ENCODE peak calls at places on chromosomes 7 and 10, in ten cellular contexts. D is heart left ventricle, I is left lung, T is Panc1, U is stomach, Q is tibial nerve, F is PC-9, H is HCT116, N is astrocyte, L is body of pancreas. Y is an unnamed sample.

GRCh38 chr10:7401782-7402181 is 9.1 kb downstream of the SFMBT2 start:
- DNase-seq in Q (no peak), F (no peak), I (no peak), T (no peak), U (no peak), L (no peak), H (no peak), D (no peak), N (no peak), Y (no peak)

GRCh38 chr10:62960416-62960815 is 144.2 kb upstream of the EGR2 start:
- DNase-seq in I (no peak), N (peak), F (no peak), Q (no peak), D (no peak), U (no peak), L (no peak), H (no peak), T (no peak), Y (no peak)

GRCh38 chr7:119903090-119903489 is 369.9 kb upstream of the KCND2 start:
- DNase-seq in L (no peak), U (no peak), F (no peak), D (no peak), Q (no peak), N (no peak), T (no peak), H (no peak), I (no peak), Y (no peak)

GRCh38 chr7:92598310-92598981 is 8.3 kb upstream of the FAM133B start:
- DNase-seq in T (no peak), I (no peak), D (no peak), H (no peak), N (no peak), L (no peak), U (no peak), F (no peak), Q (no peak), Y (no peak)

GRCh38 chr7:82957521-82957920 is 205.2 kb downstream of the PCLO start:
- DNase-seq in H (no peak), I (no peak), L (no peak), Q (no peak), D (no peak), N (no peak), U (no peak), T (no peak), F (peak), Y (no peak)

GRCh38 chr10:36899652-36900051 is 225.7 kb upstream of the ANKRD30A start:
- DNase-seq in U (no peak), D (no peak), N (no peak), Q (no peak), F (no peak), I (no peak), H (no peak), T (no peak), L (no peak), Y (no peak)

GRCh38 chr10:516766-517165 is 172.7 kb downstream of the DIP2C start:
- DNase-seq in Q (no peak), H (no peak), N (no peak), L (no peak), F (no peak), D (no peak), T (no peak), U (no peak), I (no peak), Y (no peak)

GRCh38 chr7:158018061-158018796 is 569.4 kb downstream of the PTPRN2 start:
- DNase-seq in U (peak), T (no peak), I (no peak), F (no peak), D (no peak), H (no peak), Q (no peak), L (no peak), N (no peak), Y (no peak)

GRCh38 chr7:83162402-83163256 is at the start of gene PCLO:
- DNase-seq in U (peak), F (peak), I (peak), Q (no peak), D (peak), H (peak), L (peak), N (peak), T (peak), Y (peak)

GRCh38 chr10:113403900-113404299 is 149.0 kb upstream of the HABP2 start:
- DNase-seq in F (no peak), D (no peak), H (no peak), U (no peak), L (no peak), Q (no peak), T (no peak), I (no peak), N (no peak), Y (no peak)

GRCh38 chr10:133509700-133510099 is 17.5 kb upstream of the CYP2E1 start:
- DNase-seq in I (no peak), N (no peak), H (no peak), Q (no peak), D (no peak), L (no peak), U (no peak), F (no peak), T (no peak), Y (no peak)

GRCh38 chr10:60048146-60048545 is 141.8 kb upstream of the CCDC6 start:
- DNase-seq in N (peak), L (peak), H (peak), Q (no peak), T (no peak), I (no peak), U (peak), D (no peak), F (peak), Y (no peak)

GRCh38 chr7:28528899-28529298 is 116.6 kb downstream of the CREB5 start:
- DNase-seq in N (no peak), H (no peak), Q (no peak), L (peak), T (no peak), F (no peak), U (no peak), D (peak), I (no peak), Y (no peak)

GRCh38 chr10:95697429-95697828 is 3.7 kb upstream of the TCTN3 start:
- DNase-seq in U (no peak), Q (peak), L (peak), D (no peak), I (no peak), H (no peak), T (no peak), F (no peak), N (no peak), Y (no peak)

GRCh38 chr7:5525271-5526189 is 101.9 kb upstream of the TNRC18 start:
- DNase-seq in H (peak), I (no peak), U (peak), T (peak), Q (no peak), D (no peak), F (peak), L (no peak), N (no peak), Y (no peak)

GRCh38 chr7:20539201-20539600 is 76.3 kb upstream of the ABCB5 start:
- DNase-seq in F (no peak), L (no peak), N (no peak), I (no peak), T (no peak), U (no peak), H (peak), Q (no peak), D (no peak), Y (no peak)

GRCh38 chr10:86203162-86203905 is 163.3 kb downstream of the GRID1 start:
- DNase-seq in D (no peak), H (no peak), F (no peak), I (no peak), N (no peak), Q (no peak), U (no peak), T (no peak), L (no peak), Y (no peak)

GRCh38 chr10:12590682-12591642 is 241.6 kb downstream of the CAMK1D start:
- DNase-seq in N (no peak), U (no peak), F (no peak), Q (no peak), I (no peak), H (no peak), L (no peak), T (no peak), D (no peak), Y (no peak)

GRCh38 chr10:79140083-79140793 is 71.5 kb downstream of the ZMIZ1 start:
- DNase-seq in U (no peak), L (no peak), D (no peak), N (peak), H (no peak), Q (no peak), T (no peak), F (no peak), I (no peak), Y (no peak)

GRCh38 chr7:55272328-55272727 is 92.8 kb upstream of the LANCL2 start:
- DNase-seq in U (no peak), F (no peak), D (no peak), I (no peak), T (no peak), Q (no peak), L (no peak), N (no peak), H (no peak), Y (no peak)

GRCh38 chr7:8261711-8262695 is at the start of gene ICA1:
- DNase-seq in L (peak), T (no peak), D (peak), H (no peak), Q (peak), I (peak), U (peak), F (peak), N (peak), Y (peak)

GRCh38 chr7:85004402-85004801 is 182.5 kb downstream of the SEMA3D start:
- DNase-seq in D (no peak), I (no peak), L (no peak), T (peak), Q (no peak), N (no peak), U (no peak), F (no peak), H (no peak), Y (no peak)

GRCh38 chr10:5517546-5517945 is 7.2 kb upstream of the CALML3 start:
- DNase-seq in L (no peak), T (no peak), F (no peak), U (no peak), D (no peak), H (no peak), N (no peak), Q (no peak), I (no peak), Y (no peak)

GRCh38 chr10:5514226-5514881 is 10.4 kb upstream of the CALML3 start:
- DNase-seq in U (no peak), Q (no peak), D (no peak), T (no peak), F (no peak), L (no peak), I (no peak), N (no peak), H (no peak), Y (no peak)

GRCh38 chr10:5519054-5519453 is 5.7 kb upstream of the CALML3 start:
- DNase-seq in U (no peak), N (no peak), L (no peak), Q (no peak), H (no peak), D (no peak), F (no peak), I (no peak), T (no peak), Y (no peak)

GRCh38 chr10:5515948-5516761 is 8.6 kb upstream of the CALML3 start:
- DNase-seq in T (no peak), U (no peak), I (no peak), Q (no peak), L (no peak), F (no peak), H (no peak), D (no peak), N (no peak), Y (no peak)

DNA sequence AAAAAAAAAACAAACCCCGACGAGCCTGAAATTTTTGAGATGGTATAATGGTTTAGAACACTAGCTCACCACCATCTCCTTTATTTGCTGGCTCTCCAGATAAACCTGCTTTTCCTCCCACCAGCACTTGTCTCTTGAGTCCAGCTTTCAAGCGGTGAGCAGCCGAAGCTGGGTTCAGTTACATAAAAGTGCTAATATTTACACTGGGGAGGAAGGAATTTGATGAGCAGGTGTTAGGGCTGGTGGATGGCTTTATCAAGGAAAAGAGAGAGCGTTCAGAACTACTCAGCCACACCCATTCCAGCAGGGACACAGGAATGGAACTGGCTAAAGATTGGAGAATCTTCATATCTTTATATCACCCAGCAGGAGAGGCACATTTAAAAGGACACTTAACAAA is 6.6 kb upstream of the CALML3 start:
- DNase-seq in N (no peak), Q (no peak), D (no peak), F (no peak), L (no peak), U (no peak), T (no peak), I (no peak), H (no peak), Y (no peak)
- TF ChIP-seq CTCF in N (no peak), Q (no peak), D (no peak), F (no peak), L (no peak), U (no peak), T (no peak), I (no peak), H (no peak), Y (no peak)

DNA sequence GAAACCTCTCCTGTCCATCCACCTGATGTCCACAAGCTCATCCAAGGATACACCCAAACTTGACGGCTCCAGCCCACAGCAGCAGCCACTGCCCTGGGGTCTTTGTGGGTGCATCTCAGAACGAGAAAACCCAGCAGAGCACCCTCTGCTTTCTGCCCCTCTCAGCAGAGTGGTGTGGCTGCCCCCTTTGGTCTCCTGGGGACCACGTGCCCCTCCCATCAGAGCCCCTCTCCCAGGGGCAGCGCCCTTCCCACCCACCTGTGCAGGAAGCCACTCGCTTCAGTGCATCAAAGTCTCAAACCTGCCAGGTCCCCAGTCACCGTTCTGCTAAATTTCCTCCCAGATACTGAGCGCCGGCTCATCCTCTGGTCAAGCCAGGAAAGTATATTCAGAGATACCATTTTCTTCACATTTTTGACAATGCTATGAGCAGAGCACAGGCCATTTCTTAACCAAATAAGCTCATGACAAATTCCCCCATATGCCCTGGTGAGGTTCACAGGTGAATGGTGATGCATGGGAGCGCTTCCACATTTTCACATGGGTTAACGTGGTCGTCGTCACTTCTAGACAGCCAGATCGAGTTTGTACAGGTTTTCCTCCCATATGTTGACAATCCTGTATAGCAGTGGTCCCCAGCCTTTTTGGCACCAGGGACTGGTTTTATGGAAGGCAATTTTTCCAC is 32.4 kb downstream of the CAMK2B start:
- DNase-seq in Q (no peak), I (peak), L (no peak), N (no peak), T (no peak), U (peak), F (no peak), H (no peak), D (peak), Y (peak)
- H3K27ac ChIP-seq in Q (no peak), I (no peak), L (no peak), N (no peak), T (no peak), U (no peak), F (no peak), H (no peak), D (no peak), Y (no peak)

GRCh38 chr7:49850921-49851613 is 77.6 kb downstream of the VWC2 start:
- DNase-seq in H (no peak), F (no peak), U (no peak), N (no peak), I (no peak), D (no peak), L (no peak), Q (no peak), T (no peak), Y (no peak)
- TF ChIP-seq CTCF in H (no peak), F (no peak), U (no peak), N (no peak), I (no peak), D (no peak), L (no peak), Q (no peak), T (peak), Y (no peak)

DNA sequence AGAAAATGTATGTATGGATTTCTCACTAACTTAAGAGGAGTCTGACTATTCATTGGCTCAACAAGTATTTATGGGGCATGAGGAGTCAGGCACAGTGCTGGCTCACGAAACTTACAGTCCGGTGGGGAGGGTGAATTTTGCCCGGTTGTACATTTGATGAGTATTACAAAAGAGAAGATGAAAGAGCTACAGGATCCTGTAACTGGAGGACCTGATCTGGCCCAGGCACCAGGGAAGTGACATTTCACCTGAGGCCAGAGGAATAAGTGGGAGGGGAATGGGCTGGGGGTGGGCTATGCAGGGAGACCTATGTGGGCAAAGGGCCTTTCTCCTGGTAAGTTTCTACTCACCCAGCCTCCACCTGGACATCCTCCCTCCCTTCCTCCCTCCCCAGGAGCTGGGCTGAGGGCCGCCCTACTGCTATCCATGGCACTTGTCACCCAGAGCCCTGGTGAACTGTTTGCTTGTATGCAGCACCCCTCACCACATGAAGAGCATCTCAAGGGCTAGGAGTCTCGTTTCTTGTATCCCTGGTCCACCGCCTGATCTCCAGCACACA is 101.1 kb upstream of the ZNF438 start:
- DNase-seq in I (no peak), Q (no peak), T (no peak), F (no peak), L (no peak), H (no peak), U (no peak), D (no peak), N (no peak), Y (no peak)
- H3K27ac ChIP-seq in I (peak), Q (peak), T (no peak), F (no peak), L (no peak), H (no peak), U (no peak), D (no peak), N (no peak), Y (peak)

Y was measured in dorsolateral prefrontal cortex.